ENCODE peak calls at places on chromosomes 13 and 19, in six cellular contexts. Q, T, A, S, G and H are unnamed samples.

GRCh38 chr19:12997225-12997966 is 2.1 kb downstream of the NFIX start:
- DNase-seq in Q (no peak), T (no peak), A (no peak), S (no peak), G (peak), H (no peak)

GRCh38 chr13:39422845-39423565 is 180.0 kb downstream of the LHFPL6 start:
- DNase-seq in Q (no peak), T (no peak), A (no peak), S (no peak), G (no peak), H (no peak)

GRCh38 chr13:45773236-45773635 is 71.1 kb downstream of the CBY2 start:
- DNase-seq in Q (no peak), T (no peak), A (no peak), S (no peak), G (no peak), H (no peak)

GRCh38 chr13:27622102-27622820 is 569 bp downstream of the POLR1D start:
- DNase-seq in Q (no peak), T (peak), A (no peak), S (no peak), G (no peak), H (peak)

GRCh38 chr13:111027481-111028439 is 87.3 kb upstream of the ARHGEF7 start:
- DNase-seq in Q (no peak), T (no peak), A (no peak), S (no peak), G (no peak), H (peak)

GRCh38 chr13:87820221-87820620 is 149.1 kb downstream of the SLITRK5 start:
- DNase-seq in Q (no peak), T (no peak), A (no peak), S (no peak), G (no peak), H (no peak)

GRCh38 chr19:2723345-2723715 is 2.2 kb upstream of the DIRAS1 start:
- DNase-seq in Q (no peak), T (no peak), A (no peak), S (no peak), G (no peak), H (no peak)

GRCh38 chr13:41622545-41623429 is 165.4 kb downstream of the RGCC start:
- DNase-seq in Q (no peak), T (no peak), A (no peak), S (no peak), G (peak), H (no peak)

GRCh38 chr19:28981994-28982393 is 231.0 kb downstream of the UQCRFS1 start:
- DNase-seq in Q (no peak), T (no peak), A (no peak), S (no peak), G (no peak), H (no peak)

GRCh38 chr13:27137759-27138158 is 33.9 kb downstream of the USP12 start:
- DNase-seq in Q (no peak), T (no peak), A (no peak), S (no peak), G (no peak), H (no peak)

GRCh38 chr13:24923305-24923640 is 159.3 kb downstream of the RNF17 start:
- DNase-seq in Q (no peak), T (no peak), A (no peak), S (no peak), G (no peak), H (no peak)

GRCh38 chr13:51034906-51035305 is 76.2 kb downstream of the C13orf42 start:
- DNase-seq in Q (no peak), T (no peak), A (no peak), S (no peak), G (no peak), H (no peak)

GRCh38 chr13:40971321-40971720 is 47.8 kb downstream of the ELF1 start:
- DNase-seq in Q (no peak), T (no peak), A (no peak), S (no peak), G (no peak), H (no peak)

GRCh38 chr19:28847468-28847867 is 365.5 kb downstream of the UQCRFS1 start:
- DNase-seq in Q (no peak), T (no peak), A (no peak), S (no peak), G (no peak), H (no peak)

GRCh38 chr13:39349391-39349790 is 253.6 kb downstream of the LHFPL6 start:
- DNase-seq in Q (no peak), T (no peak), A (no peak), S (no peak), G (no peak), H (no peak)

GRCh38 chr13:29454931-29455481 is 140.5 kb downstream of the SLC7A1 start:
- DNase-seq in Q (peak), T (peak), A (no peak), S (no peak), G (no peak), H (peak)

GRCh38 chr13:93794197-93794885 is 567.7 kb downstream of the GPC6 start:
- DNase-seq in Q (no peak), T (peak), A (no peak), S (peak), G (no peak), H (no peak)

GRCh38 chr19:51507640-51508058 is 6.0 kb upstream of the SIGLEC12 start:
- DNase-seq in Q (no peak), T (no peak), A (no peak), S (no peak), G (no peak), H (no peak)

GRCh38 chr13:43769552-43769951 is 17.2 kb downstream of the ENOX1 start:
- DNase-seq in Q (no peak), T (no peak), A (no peak), S (no peak), G (no peak), H (no peak)

GRCh38 chr19:28701491-28701890 is 511.5 kb downstream of the UQCRFS1 start:
- DNase-seq in Q (no peak), T (no peak), A (no peak), S (no peak), G (no peak), H (no peak)

GRCh38 chr13:51519839-51520238 is 64.4 kb upstream of the WDFY2 start:
- DNase-seq in Q (no peak), T (no peak), A (no peak), S (no peak), G (no peak), H (peak)

GRCh38 chr19:32208060-32208459 is 137.3 kb upstream of the ZNF507 start:
- DNase-seq in Q (no peak), T (no peak), A (no peak), S (no peak), G (no peak), H (no peak)

GRCh38 chr13:41268764-41269163 is 5.4 kb upstream of the MTRF1 start:
- DNase-seq in Q (no peak), T (peak), A (no peak), S (no peak), G (no peak), H (no peak)

GRCh38 chr13:73480784-73481183 is 422.0 kb downstream of the KLF5 start:
- DNase-seq in Q (no peak), T (no peak), A (no peak), S (no peak), G (no peak), H (no peak)

GRCh38 chr13:106110241-106110855 is 425.1 kb downstream of the EFNB2 start:
- DNase-seq in Q (no peak), T (no peak), A (no peak), S (no peak), G (no peak), H (no peak)

GRCh38 chr13:35817642-35818576 is 313.3 kb downstream of the DCLK1 start:
- DNase-seq in Q (no peak), T (no peak), A (no peak), S (no peak), G (no peak), H (no peak)

GRCh38 chr19:50005428-50005827 is 19.7 kb downstream of the VRK3 start:
- DNase-seq in Q (no peak), T (no peak), A (no peak), S (no peak), G (no peak), H (no peak)

GRCh38 chr13:110158201-110158600 is 148.8 kb downstream of the COL4A1 start:
- DNase-seq in Q (no peak), T (no peak), A (no peak), S (no peak), G (peak), H (no peak)

GRCh38 chr19:19067276-19068072 is 3.7 kb downstream of the SLC25A42 start:
- DNase-seq in Q (no peak), T (no peak), A (no peak), S (no peak), G (no peak), H (no peak)

GRCh38 chr13:63636231-63636993 is 2220.8 kb upstream of the PCDH20 start:
- DNase-seq in Q (no peak), T (no peak), A (no peak), S (no peak), G (no peak), H (no peak)

GRCh38 chr19:44846455-44847143 is 502 bp downstream of the NECTIN2 start:
- DNase-seq in Q (no peak), T (no peak), A (no peak), S (no peak), G (no peak), H (no peak)

GRCh38 chr13:40458283-40459031 is 208.0 kb downstream of the FOXO1 start:
- DNase-seq in Q (no peak), T (no peak), A (no peak), S (no peak), G (no peak), H (no peak)

GRCh38 chr13:110993788-110994187 is 78.9 kb upstream of the ANKRD10 start:
- DNase-seq in Q (no peak), T (no peak), A (no peak), S (no peak), G (no peak), H (no peak)